ENCODE peak calls at places on chromosomes 12 and 14, in five cellular contexts. One of them, this sample, is unnamed.

GRCh38 chr12:108207791-108208730 is 79.0 kb downstream of the WSCD2 start:
- DNase-seq in AG20443: no peak
- DNase-seq in T-helper 1 cell: no peak
- DNase-seq in tibial artery: no peak
- DNase-seq in frontal cortex: no peak
- DNase-seq in this sample: no peak

GRCh38 chr12:2856901-2857495 is at the start of gene TEX52:
- DNase-seq in AG20443: no peak
- DNase-seq in T-helper 1 cell: no peak
- DNase-seq in tibial artery: no peak
- DNase-seq in frontal cortex: no peak
- DNase-seq in this sample: no peak

GRCh38 chr12:98808243-98808895 is 163.3 kb downstream of the APAF1 start:
- DNase-seq in AG20443: no peak
- DNase-seq in T-helper 1 cell: no peak
- DNase-seq in tibial artery: no peak
- DNase-seq in frontal cortex: no peak
- DNase-seq in this sample: no peak

GRCh38 chr14:54766276-54767138 is 136.1 kb downstream of the GCH1 start:
- DNase-seq in AG20443: no peak
- DNase-seq in T-helper 1 cell: no peak
- DNase-seq in tibial artery: no peak
- DNase-seq in frontal cortex: no peak
- DNase-seq in this sample: no peak

GRCh38 chr12:98736352-98737326 is 91.5 kb downstream of the APAF1 start:
- DNase-seq in AG20443: no peak
- DNase-seq in T-helper 1 cell: no peak
- DNase-seq in tibial artery: no peak
- DNase-seq in frontal cortex: no peak
- DNase-seq in this sample: no peak

GRCh38 chr12:225012-225411 is 11.1 kb upstream of the SLC6A12 start:
- DNase-seq in AG20443: no peak
- DNase-seq in T-helper 1 cell: no peak
- DNase-seq in tibial artery: peak
- DNase-seq in frontal cortex: no peak
- DNase-seq in this sample: no peak

GRCh38 chr12:50572275-50572674 is 67.5 kb downstream of the DIP2B start:
- DNase-seq in AG20443: peak
- DNase-seq in T-helper 1 cell: no peak
- DNase-seq in tibial artery: no peak
- DNase-seq in frontal cortex: no peak
- DNase-seq in this sample: no peak

GRCh38 chr12:58814036-58814435 is 106.3 kb downstream of the LRIG3 start:
- DNase-seq in AG20443: peak
- DNase-seq in T-helper 1 cell: no peak
- DNase-seq in tibial artery: no peak
- DNase-seq in frontal cortex: no peak
- DNase-seq in this sample: no peak

GRCh38 chr14:56807586-56808168 is 2.6 kb downstream of the OTX2 start:
- DNase-seq in AG20443: no peak
- DNase-seq in T-helper 1 cell: no peak
- DNase-seq in tibial artery: no peak
- DNase-seq in frontal cortex: no peak
- DNase-seq in this sample: no peak

GRCh38 chr12:64608901-64609542 is 1.3 kb upstream of the RASSF3 start:
- DNase-seq in AG20443: peak
- DNase-seq in T-helper 1 cell: peak
- DNase-seq in tibial artery: no peak
- DNase-seq in frontal cortex: no peak
- DNase-seq in this sample: peak

GRCh38 chr12:57496822-57497221 is 9.0 kb downstream of the MARS1 start:
- DNase-seq in AG20443: no peak
- DNase-seq in T-helper 1 cell: no peak
- DNase-seq in tibial artery: no peak
- DNase-seq in frontal cortex: no peak
- DNase-seq in this sample: no peak

GRCh38 chr14:89187501-89187900 is 229.5 kb downstream of the FOXN3 start:
- DNase-seq in AG20443: no peak
- DNase-seq in T-helper 1 cell: no peak
- DNase-seq in tibial artery: no peak
- DNase-seq in frontal cortex: no peak
- DNase-seq in this sample: no peak

GRCh38 chr14:40652089-40652691 is 954.5 kb upstream of the LRFN5 start:
- DNase-seq in AG20443: no peak
- DNase-seq in T-helper 1 cell: no peak
- DNase-seq in tibial artery: no peak
- DNase-seq in frontal cortex: no peak
- DNase-seq in this sample: no peak

GRCh38 chr12:102562836-102563425 is 82.6 kb upstream of the IGF1 start:
- DNase-seq in AG20443: no peak
- DNase-seq in T-helper 1 cell: no peak
- DNase-seq in tibial artery: no peak
- DNase-seq in frontal cortex: no peak
- DNase-seq in this sample: no peak

GRCh38 chr12:53299454-53300180 is at the start of gene MYG1:
- DNase-seq in AG20443: peak
- DNase-seq in T-helper 1 cell: peak
- DNase-seq in tibial artery: peak
- DNase-seq in frontal cortex: peak
- DNase-seq in this sample: peak

GRCh38 chr14:64788706-64789105 is 84.5 kb downstream of the PLEKHG3 start:
- DNase-seq in AG20443: peak
- DNase-seq in T-helper 1 cell: no peak
- DNase-seq in tibial artery: peak
- DNase-seq in frontal cortex: no peak
- DNase-seq in this sample: no peak

GRCh38 chr14:49692191-49692757 is 646 bp upstream of the KLHDC1 start:
- DNase-seq in AG20443: no peak
- DNase-seq in T-helper 1 cell: no peak
- DNase-seq in tibial artery: no peak
- DNase-seq in frontal cortex: no peak
- DNase-seq in this sample: no peak

GRCh38 chr12:109625131-109625559 is 51.6 kb downstream of the MVK start:
- DNase-seq in AG20443: peak
- DNase-seq in T-helper 1 cell: no peak
- DNase-seq in tibial artery: no peak
- DNase-seq in frontal cortex: peak
- DNase-seq in this sample: no peak

GRCh38 chr14:101731187-101732080 is 30.1 kb upstream of the PPP2R5C start:
- DNase-seq in AG20443: peak
- DNase-seq in T-helper 1 cell: peak
- DNase-seq in tibial artery: no peak
- DNase-seq in frontal cortex: no peak
- DNase-seq in this sample: peak

GRCh38 chr14:104037903-104038302 is 47.6 kb upstream of the ASPG start:
- DNase-seq in AG20443: no peak
- DNase-seq in T-helper 1 cell: no peak
- DNase-seq in tibial artery: no peak
- DNase-seq in frontal cortex: no peak
- DNase-seq in this sample: no peak

GRCh38 chr14:87241018-87241779 is 751.8 kb downstream of the GALC start:
- DNase-seq in AG20443: no peak
- DNase-seq in T-helper 1 cell: no peak
- DNase-seq in tibial artery: no peak
- DNase-seq in frontal cortex: no peak
- DNase-seq in this sample: no peak

GRCh38 chr12:28759334-28759733 is 389.7 kb upstream of the FAR2 start:
- DNase-seq in AG20443: peak
- DNase-seq in T-helper 1 cell: no peak
- DNase-seq in tibial artery: no peak
- DNase-seq in frontal cortex: no peak
- DNase-seq in this sample: no peak

GRCh38 chr12:107990325-107990724 is 138.8 kb upstream of the WSCD2 start:
- DNase-seq in AG20443: no peak
- DNase-seq in T-helper 1 cell: no peak
- DNase-seq in tibial artery: no peak
- DNase-seq in frontal cortex: no peak
- DNase-seq in this sample: no peak

GRCh38 chr12:4064008-4064407 is 190.8 kb upstream of the PARP11 start:
- DNase-seq in AG20443: no peak
- DNase-seq in T-helper 1 cell: no peak
- DNase-seq in tibial artery: no peak
- DNase-seq in frontal cortex: no peak
- DNase-seq in this sample: no peak

GRCh38 chr14:64187331-64187730 is 106.8 kb downstream of the ESR2 start:
- DNase-seq in AG20443: no peak
- DNase-seq in T-helper 1 cell: no peak
- DNase-seq in tibial artery: no peak
- DNase-seq in frontal cortex: no peak
- DNase-seq in this sample: no peak

GRCh38 chr12:30095511-30095910 is 311.8 kb upstream of the TMTC1 start:
- DNase-seq in AG20443: no peak
- DNase-seq in T-helper 1 cell: no peak
- DNase-seq in tibial artery: no peak
- DNase-seq in frontal cortex: no peak
- DNase-seq in this sample: no peak

GRCh38 chr14:57918791-57919190 is 52.9 kb upstream of the SLC35F4 start:
- DNase-seq in AG20443: no peak
- DNase-seq in T-helper 1 cell: no peak
- DNase-seq in tibial artery: no peak
- DNase-seq in frontal cortex: no peak
- DNase-seq in this sample: no peak

GRCh38 chr12:113478351-113479011 is 6.8 kb upstream of the LHX5 start:
- DNase-seq in AG20443: no peak
- DNase-seq in T-helper 1 cell: no peak
- DNase-seq in tibial artery: no peak
- DNase-seq in frontal cortex: peak
- DNase-seq in this sample: no peak

GRCh38 chr14:68939893-68940613 is 39.0 kb downstream of the ACTN1 start:
- DNase-seq in AG20443: peak
- DNase-seq in T-helper 1 cell: no peak
- DNase-seq in tibial artery: peak
- DNase-seq in frontal cortex: no peak
- DNase-seq in this sample: no peak

GRCh38 chr12:79765157-79765556 is 74.4 kb upstream of the PAWR start:
- DNase-seq in AG20443: no peak
- DNase-seq in T-helper 1 cell: no peak
- DNase-seq in tibial artery: no peak
- DNase-seq in frontal cortex: no peak
- DNase-seq in this sample: no peak

GRCh38 chr14:98913967-98914620 is 357.9 kb downstream of the BCL11B start:
- DNase-seq in AG20443: no peak
- DNase-seq in T-helper 1 cell: no peak
- DNase-seq in tibial artery: no peak
- DNase-seq in frontal cortex: no peak
- DNase-seq in this sample: no peak